ENCODE peak calls at places on chromosomes 3 and 15, in four cellular contexts. Q, M, V and D are unnamed samples. For H4K20me1, the result is how much of the 10 kb centered on the place peaks cover.

GRCh38 chr3:5791558-5791957 is 604.1 kb downstream of the EDEM1 start:
- DNase-seq in Q (no peak), M (no peak), V (no peak), D (no peak)

GRCh38 chr15:94131875-94132274 is 99.5 kb upstream of the MCTP2 start:
- DNase-seq in Q (no peak), M (no peak), V (no peak), D (no peak)

GRCh38 chr3:23702198-23702597 is 103.6 kb upstream of the UBE2E1 start:
- DNase-seq in Q (peak), M (no peak), V (no peak), D (no peak)

GRCh38 chr3:143901105-143901504 is 52.8 kb upstream of the SLC9A9 start:
- DNase-seq in Q (no peak), M (peak), V (no peak), D (peak)

GRCh38 chr3:57778499-57778898 is 22.4 kb downstream of the SLMAP start:
- DNase-seq in Q (no peak), M (peak), V (no peak), D (no peak)

GRCh38 chr15:87672309-87672897 is 584.1 kb downstream of the NTRK3 start:
- DNase-seq in Q (peak), M (peak), V (peak), D (no peak)

GRCh38 chr3:4720316-4721075 is 227.3 kb downstream of the ITPR1 start:
- DNase-seq in Q (peak), M (peak), V (peak), D (no peak)

GRCh38 chr15:82139823-82140268 is 94.0 kb upstream of the MEX3B start:
- DNase-seq in Q (no peak), M (peak), V (peak), D (no peak)

GRCh38 chr15:32106401-32107381 is 76.4 kb downstream of the CHRNA7 start:
- DNase-seq in Q (no peak), M (no peak), V (no peak), D (no peak)

GRCh38 chr15:85379403-85380131 is 836 bp upstream of the AKAP13 start:
- DNase-seq in Q (no peak), M (peak), V (no peak), D (no peak)

GRCh38 chr3:111890051-111890580 is 31.1 kb downstream of the PHLDB2 start:
- DNase-seq in Q (no peak), M (no peak), V (no peak), D (no peak)

GRCh38 chr3:81891056-81891455 is 129.6 kb upstream of the GBE1 start:
- DNase-seq in Q (no peak), M (no peak), V (no peak), D (no peak)

GRCh38 chr3:165814380-165814779 is 22.8 kb downstream of the BCHE start:
- DNase-seq in Q (no peak), M (no peak), V (no peak), D (no peak)

GRCh38 chr3:179027326-179027900 is 44.2 kb downstream of the ZMAT3 start:
- DNase-seq in Q (no peak), M (peak), V (no peak), D (no peak)

GRCh38 chr3:57856675-57857074 is 100.6 kb downstream of the SLMAP start:
- DNase-seq in Q (no peak), M (no peak), V (no peak), D (no peak)

GRCh38 chr3:196219194-196219969 is 3.0 kb downstream of the SLC51A start:
- DNase-seq in Q (no peak), M (peak), V (no peak), D (peak)

GRCh38 chr3:166211451-166211850 is 374.2 kb upstream of the BCHE start:
- DNase-seq in Q (no peak), M (no peak), V (no peak), D (no peak)

GRCh38 chr15:90872481-90873184 is 4.2 kb downstream of the FURIN start:
- DNase-seq in Q (peak), M (peak), V (peak), D (no peak)

GRCh38 chr15:58748040-58748786 is 1.3 kb downstream of the ADAM10 start:
- DNase-seq in Q (no peak), M (peak), V (no peak), D (no peak)

GRCh38 chr3:101170047-101170771 is 150.2 kb downstream of the IMPG2 start:
- DNase-seq in Q (no peak), M (no peak), V (no peak), D (no peak)

GRCh38 chr3:40073310-40074007 is 236.0 kb upstream of the EIF1B start:
- DNase-seq in Q (peak), M (no peak), V (no peak), D (no peak)

GRCh38 chr3:15276028-15276717 is 56.2 kb downstream of the SH3BP5 start:
- DNase-seq in Q (no peak), M (no peak), V (no peak), D (no peak)

GRCh38 chr15:76346666-76347506 is 10.3 kb downstream of the ISL2 start:
- DNase-seq in Q (peak), M (no peak), V (no peak), D (no peak)

GRCh38 chr3:136209921-136210320 is 13.8 kb upstream of the MSL2 start:
- DNase-seq in Q (no peak), M (no peak), V (no peak), D (no peak)

GRCh38 chr3:185927501-185928200 is 10.2 kb downstream of the TRA2B start:
- DNase-seq in Q (no peak), M (no peak), V (no peak), D (no peak)

GRCh38 chr15:85312925-85313324 is 67.5 kb upstream of the AKAP13 start:
- DNase-seq in Q (no peak), M (no peak), V (no peak), D (no peak)

DNA sequence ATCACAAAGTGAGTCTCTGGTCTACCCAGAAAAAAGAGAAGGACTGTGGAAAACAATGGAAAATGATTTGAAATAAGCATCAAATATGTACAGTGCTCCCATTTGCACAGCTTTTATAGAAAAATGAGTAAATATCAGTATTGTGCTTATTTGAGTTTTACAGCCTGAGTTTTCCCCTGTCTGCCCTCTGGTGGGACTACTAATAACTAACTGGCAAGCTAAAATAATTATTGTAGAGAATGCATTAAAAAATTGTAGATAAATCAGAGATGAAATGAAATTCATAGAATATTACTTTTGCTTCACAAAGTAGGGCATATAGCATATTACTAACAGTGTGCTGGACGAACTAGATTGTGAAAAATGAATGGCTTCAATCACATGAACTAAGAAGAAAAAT is 287.1 kb downstream of the NAALADL2 start:
- DNase-seq in Q (no peak), M (no peak), V (no peak), D (no peak)
- TF ChIP-seq CTCF in Q (peak), M (peak), V (no peak), D (no peak)

DNA sequence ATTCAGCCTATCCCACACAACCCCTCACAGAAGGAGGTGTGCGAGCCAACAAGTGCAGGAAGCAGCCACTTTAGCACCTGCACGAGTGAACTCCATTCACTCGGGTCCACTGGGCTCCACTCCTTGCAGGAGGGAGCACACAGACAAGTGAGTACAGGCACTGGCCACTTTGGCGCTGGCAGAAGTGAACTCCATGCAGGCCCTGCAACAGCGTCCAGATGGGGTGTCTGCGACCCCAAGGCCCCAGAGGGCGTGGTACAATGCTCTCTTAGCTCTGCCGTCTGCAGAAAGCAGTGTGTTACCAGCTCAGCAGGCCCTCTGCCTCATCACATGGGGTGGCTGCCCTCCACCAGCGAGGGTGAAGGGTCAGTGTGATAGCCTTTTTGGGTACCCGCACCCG is 388.0 kb upstream of the CNTN4 start:
- DNase-seq in Q (no peak), M (no peak), V (no peak), D (no peak)
- H4K20me1 ChIP-seq in Q (under half), M (under half), V (under half), D (under half)

GRCh38 chr3:107797586-107797985 is 274.8 kb downstream of the BBX start:
- DNase-seq in Q (no peak), M (peak), V (no peak), D (no peak)
- H2AFZ ChIP-seq in Q (no peak), M (no peak), V (no peak), D (no peak)

GRCh38 chr3:127746400-127747057 is 73.8 kb downstream of the ABTB1 start:
- DNase-seq in Q (no peak), M (no peak), V (peak), D (no peak)
- TF ChIP-seq CTCF in Q (peak), M (peak), V (peak), D (peak)

DNA sequence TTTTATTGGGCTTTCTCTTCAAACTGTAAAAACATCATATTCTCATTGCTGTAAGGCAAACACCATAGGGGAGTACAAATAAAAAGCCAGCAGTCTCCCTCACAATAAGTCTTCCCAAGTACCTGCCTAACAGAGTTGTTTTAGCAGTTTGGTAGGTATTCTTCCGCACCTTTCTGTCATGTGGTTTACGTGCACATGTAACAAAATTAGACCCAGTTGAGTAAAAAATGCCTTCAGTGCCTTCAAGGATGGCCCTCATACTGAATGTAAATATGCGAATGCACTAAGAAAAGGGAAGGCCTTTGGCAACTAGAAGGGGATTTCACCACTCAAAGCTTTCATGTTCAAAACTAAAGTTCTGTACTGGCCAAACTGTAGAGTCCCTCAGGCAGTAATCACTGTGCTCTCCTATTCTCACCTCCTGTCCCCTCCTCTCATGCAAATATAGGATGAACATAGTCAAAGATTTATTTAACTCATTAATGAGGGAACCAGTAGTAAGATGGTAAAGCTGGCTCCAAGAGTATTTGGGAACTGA is 26.4 kb downstream of the USP3 start:
- DNase-seq in Q (no peak), M (no peak), V (no peak), D (no peak)
- H4K20me1 ChIP-seq in Q (under half), M (under half), V (under half), D (under half)